ENCODE peak calls at places on chromosomes 4 and X, in four cellular contexts. E is KG1, G is thoracic aorta, V is progenitor cell of endocrine pancreas. S is an unnamed sample.
A peak's percentile ranks its signal among the peaks of the same experiment; 100 is the strongest.

GRCh38 chr4:147371661-147372060 is 109.2 kb upstream of the EDNRA start:
- DNase-seq in G (no peak), V (no peak), E (no peak), S (no peak)

GRCh38 chr4:123529278-123529568 is 132.6 kb downstream of the SPRY1 start:
- DNase-seq in E (no peak), V (no peak), G (no peak), S (no peak)

GRCh38 chr4:164438321-164438720 is 315.6 kb upstream of the SMIM31 start:
- DNase-seq in G (no peak), V (no peak), E (no peak), S (no peak)

GRCh38 chr4:27861802-27862201 is 1001.2 kb downstream of the STIM2 start:
- DNase-seq in V (no peak), G (no peak), E (no peak), S (no peak)

GRCh38 chrX:124217289-124218251 is 114.9 kb upstream of the TEX13D start:
- DNase-seq in E (peak; percentile 65), G (no peak), V (no peak), S (no peak)

GRCh38 chr4:168737441-168738176 is 240.8 kb downstream of the PALLD start:
- DNase-seq in G (no peak), V (no peak), E (no peak), S (no peak)

GRCh38 chrX:43655961-43656494 is at the start of gene MAOA:
- DNase-seq in E (no peak), G (peak; percentile 49), V (no peak), S (no peak)

GRCh38 chr4:122797405-122798094 is 29.1 kb upstream of the FGF2 start:
- DNase-seq in E (no peak), G (no peak), V (no peak), S (no peak)